ENCODE peak calls at places on chromosomes 3 and 15, in six cellular contexts. B is DMS153, V is GM13976, D is hippocampal formation, P is NCI-H774, E is GM12878. F is an unnamed sample.

GRCh38 chr3:182067423-182067822 is 355.7 kb downstream of the SOX2 start:
- DNase-seq in P (no peak), E (no peak), D (no peak), V (no peak), B (no peak), F (no peak)

GRCh38 chr3:14148041-14148985 is 23.5 kb downstream of the TMEM43 start:
- DNase-seq in P (no peak), E (no peak), B (no peak), D (no peak), V (no peak), F (no peak)

GRCh38 chr3:113498221-113499005 is 16.5 kb downstream of the SPICE1 start:
- DNase-seq in D (no peak), V (no peak), B (no peak), E (no peak), P (no peak), F (no peak)

GRCh38 chr3:180059351-180059750 is 22.6 kb upstream of the PEX5L start:
- DNase-seq in P (no peak), V (no peak), D (no peak), B (no peak), E (no peak), F (no peak)

GRCh38 chr3:12158387-12159226 is at the start of gene TIMP4:
- DNase-seq in B (no peak), P (no peak), D (no peak), V (no peak), E (no peak), F (no peak)

GRCh38 chr3:18207232-18207631 is 217.9 kb downstream of the SATB1 start:
- DNase-seq in V (no peak), B (no peak), D (no peak), P (no peak), E (no peak), F (no peak)

GRCh38 chr15:78907577-78907976 is 34.9 kb downstream of the MORF4L1 start:
- DNase-seq in D (no peak), B (no peak), E (no peak), V (no peak), P (no peak), F (no peak)

GRCh38 chr3:185582236-185582635 is 3.9 kb upstream of the SENP2 start:
- DNase-seq in V (no peak), P (no peak), D (no peak), B (no peak), E (no peak), F (no peak)

GRCh38 chr3:46545695-46546630 is 20.1 kb downstream of the LRRC2 start:
- DNase-seq in E (no peak), D (no peak), B (no peak), V (no peak), P (no peak), F (no peak)

GRCh38 chr3:129892857-129893615 is 475 bp downstream of the TMCC1 start:
- DNase-seq in D (peak; percentile 76), B (peak; percentile 33), P (peak; percentile 76), E (peak; percentile 23), V (peak; percentile 89), F (no peak)

GRCh38 chr3:128222771-128223386 is 69.6 kb downstream of the EEFSEC start:
- DNase-seq in D (no peak), B (no peak), P (no peak), E (no peak), V (no peak), F (no peak)

GRCh38 chr15:84661001-84661400 is 3.0 kb upstream of the NMB start:
- DNase-seq in B (no peak), P (no peak), E (no peak), V (no peak), D (no peak), F (no peak)

GRCh38 chr15:84715442-84716035 is 400 bp downstream of the SEC11A start:
- DNase-seq in V (peak; percentile 24), E (no peak), B (no peak), P (peak; percentile 26), D (no peak), F (no peak)

GRCh38 chr15:65089206-65089824 is 12.8 kb downstream of the KBTBD13 start:
- DNase-seq in B (no peak), D (no peak), P (no peak), V (no peak), E (no peak), F (no peak)

GRCh38 chr15:68578175-68578959 is 426 bp upstream of the CORO2B start:
- DNase-seq in V (no peak), P (peak; percentile 38), D (peak; percentile 80), E (no peak), B (peak; percentile 47), F (no peak)

GRCh38 chr3:120798346-120798745 is 55.8 kb downstream of the GTF2E1 start:
- DNase-seq in P (no peak), E (no peak), B (no peak), V (no peak), D (no peak), F (no peak)

GRCh38 chr15:35519536-35520149 is 26.3 kb downstream of the DPH6 start:
- DNase-seq in D (no peak), B (peak; percentile 11), P (peak; percentile 30), V (peak; percentile 13), E (peak; percentile 19), F (no peak)